ENCODE peak calls at places on chromosomes 6 and 20, in seven cellular contexts. S, D, Q, K, U, E and P are unnamed samples.

GRCh38 chr20:47950103-47950502 is 164.8 kb upstream of the SULF2 start:
- DNase-seq in S (peak), D (no peak), Q (no peak), K (no peak), U (no peak), E (no peak), P (no peak)

GRCh38 chr6:133033263-133033662 is 207.9 kb upstream of the EYA4 start:
- DNase-seq in S (no peak), D (no peak), Q (no peak), K (no peak), U (no peak), E (no peak), P (no peak)

GRCh38 chr6:148770408-148771211 is 23.8 kb downstream of the UST start:
- DNase-seq in S (no peak), D (no peak), Q (no peak), K (no peak), U (no peak), E (no peak), P (no peak)

GRCh38 chr6:147126618-147127022 is 77.6 kb upstream of the STXBP5 start:
- DNase-seq in S (no peak), D (no peak), Q (no peak), K (no peak), U (no peak), E (no peak), P (no peak)

GRCh38 chr6:142960098-142960497 is 15.1 kb upstream of the HIVEP2 start:
- DNase-seq in S (peak), D (no peak), Q (no peak), K (no peak), U (no peak), E (no peak), P (no peak)

GRCh38 chr20:44068311-44068710 is 118.7 kb downstream of the JPH2 start:
- DNase-seq in S (no peak), D (no peak), Q (no peak), K (no peak), U (no peak), E (no peak), P (no peak)

GRCh38 chr20:38730989-38731737 is 6.9 kb downstream of the SLC32A1 start:
- DNase-seq in S (peak), D (no peak), Q (peak), K (peak), U (peak), E (peak), P (no peak)

GRCh38 chr6:104182811-104183210 is 676.9 kb downstream of the HACE1 start:
- DNase-seq in S (no peak), D (peak), Q (no peak), K (no peak), U (no peak), E (no peak), P (peak)

GRCh38 chr6:18263561-18264337 is 581 bp downstream of the DEK start:
- DNase-seq in S (peak), D (no peak), Q (no peak), K (peak), U (peak), E (peak), P (no peak)

GRCh38 chr6:313917-314316 is 21.6 kb downstream of the DUSP22 start:
- DNase-seq in S (no peak), D (no peak), Q (no peak), K (no peak), U (no peak), E (no peak), P (no peak)

GRCh38 chr20:9392892-9393857 is 121.2 kb upstream of the LAMP5 start:
- DNase-seq in S (peak), D (no peak), Q (no peak), K (no peak), U (peak), E (peak), P (peak)

GRCh38 chr6:161418458-161418945 is 144.6 kb upstream of the AGPAT4 start:
- DNase-seq in S (peak), D (peak), Q (peak), K (no peak), U (peak), E (peak), P (peak)

GRCh38 chr20:8449120-8449519 is 317.1 kb downstream of the PLCB1 start:
- DNase-seq in S (no peak), D (no peak), Q (no peak), K (no peak), U (no peak), E (no peak), P (no peak)

GRCh38 chr6:127342296-127342945 is 988 bp downstream of the ECHDC1 start:
- DNase-seq in S (peak), D (no peak), Q (no peak), K (no peak), U (no peak), E (peak), P (no peak)

GRCh38 chr6:108116781-108117426 is 42.4 kb upstream of the OSTM1 start:
- DNase-seq in S (no peak), D (no peak), Q (no peak), K (no peak), U (no peak), E (no peak), P (no peak)

GRCh38 chr6:52362443-52363221 is 681 bp downstream of the PAQR8 start:
- DNase-seq in S (peak), D (no peak), Q (peak), K (peak), U (peak), E (peak), P (no peak)

GRCh38 chr6:124517339-124517738 is 444.9 kb upstream of the RNF217 start:
- DNase-seq in S (no peak), D (no peak), Q (no peak), K (no peak), U (no peak), E (no peak), P (no peak)

GRCh38 chr6:155317186-155317585 is 2.9 kb upstream of the TFB1M start:
- DNase-seq in S (peak), D (no peak), Q (no peak), K (no peak), U (no peak), E (no peak), P (no peak)

GRCh38 chr6:157989541-157990289 is 8.1 kb downstream of the SYNJ2 start:
- DNase-seq in S (no peak), D (no peak), Q (no peak), K (no peak), U (no peak), E (peak), P (no peak)

GRCh38 chr6:114648847-114649246 is 306.0 kb upstream of the HS3ST5 start:
- DNase-seq in S (no peak), D (no peak), Q (no peak), K (no peak), U (no peak), E (no peak), P (no peak)

GRCh38 chr6:50818673-50819072 is at the start of gene TFAP2B:
- DNase-seq in S (no peak), D (no peak), Q (no peak), K (no peak), U (no peak), E (no peak), P (peak)

GRCh38 chr20:17490501-17490900 is 40.7 kb downstream of the BFSP1 start:
- DNase-seq in S (no peak), D (no peak), Q (no peak), K (no peak), U (no peak), E (no peak), P (no peak)

GRCh38 chr6:150898390-150899170 is 33.1 kb downstream of the MTHFD1L start:
- DNase-seq in S (no peak), D (no peak), Q (no peak), K (no peak), U (no peak), E (no peak), P (no peak)

GRCh38 chr6:163648868-163649267 is 234.3 kb downstream of the QKI start:
- DNase-seq in S (no peak), D (no peak), Q (no peak), K (no peak), U (no peak), E (no peak), P (no peak)

GRCh38 chr6:154435400-154435945 is 75.0 kb downstream of the CNKSR3 start:
- DNase-seq in S (no peak), D (no peak), Q (no peak), K (no peak), U (no peak), E (no peak), P (no peak)

GRCh38 chr20:61306935-61307475 is 54.9 kb downstream of the CDH4 start:
- DNase-seq in S (no peak), D (no peak), Q (no peak), K (no peak), U (no peak), E (no peak), P (no peak)

GRCh38 chr6:99501762-99502161 is 13.5 kb downstream of the USP45 start:
- DNase-seq in S (no peak), D (no peak), Q (no peak), K (no peak), U (no peak), E (no peak), P (no peak)

GRCh38 chr6:2977290-2977689 is 5.9 kb upstream of the SERPINB6 start:
- DNase-seq in S (no peak), D (no peak), Q (no peak), K (no peak), U (no peak), E (no peak), P (no peak)

GRCh38 chr6:117595099-117595923 is 7.0 kb downstream of the GOPC start:
- DNase-seq in S (no peak), D (no peak), Q (no peak), K (no peak), U (no peak), E (no peak), P (no peak)

GRCh38 chr20:23166563-23166962 is 80.4 kb upstream of the CD93 start:
- DNase-seq in S (no peak), D (no peak), Q (no peak), K (no peak), U (no peak), E (no peak), P (no peak)

GRCh38 chr6:108030223-108030622 is 44.3 kb downstream of the OSTM1 start:
- DNase-seq in S (no peak), D (no peak), Q (no peak), K (no peak), U (no peak), E (no peak), P (no peak)

GRCh38 chr6:101403566-101403965 is 10.1 kb downstream of the GRIK2 start:
- DNase-seq in S (no peak), D (no peak), Q (no peak), K (no peak), U (no peak), E (no peak), P (no peak)

GRCh38 chr6:44542401-44543116 is 155.1 kb downstream of the CDC5L start:
- DNase-seq in S (no peak), D (no peak), Q (no peak), K (no peak), U (no peak), E (no peak), P (no peak)

GRCh38 chr20:8414611-8415274 is 282.7 kb downstream of the PLCB1 start:
- DNase-seq in S (no peak), D (peak), Q (no peak), K (no peak), U (no peak), E (peak), P (peak)